ENCODE peak calls at places on chromosomes 12 and 14, in four cellular contexts. W, P, Z and V are unnamed samples.

GRCh38 chr14:88614218-88614907 is 51.5 kb downstream of the ZC3H14 start:
- DNase-seq in W (no peak), P (peak), Z (peak), V (no peak)

GRCh38 chr12:16350682-16351081 is 3.2 kb downstream of the MGST1 start:
- DNase-seq in W (peak), P (peak), Z (peak), V (no peak)

GRCh38 chr14:51581017-51581881 is 70.5 kb upstream of the FRMD6 start:
- DNase-seq in W (no peak), P (peak), Z (peak), V (no peak)

GRCh38 chr14:48350971-48351370 is 675.6 kb upstream of the MDGA2 start:
- DNase-seq in W (no peak), P (no peak), Z (peak), V (no peak)

GRCh38 chr14:58918066-58918465 is 270.4 kb upstream of the DAAM1 start:
- DNase-seq in W (no peak), P (no peak), Z (peak), V (no peak)

GRCh38 chr14:81051547-81051946 is 96.1 kb downstream of the TSHR start:
- DNase-seq in W (no peak), P (no peak), Z (no peak), V (no peak)

GRCh38 chr12:52702338-52702737 is 986 bp downstream of the KRT77 start:
- DNase-seq in W (no peak), P (no peak), Z (no peak), V (no peak)

GRCh38 chr12:47304161-47304560 is 224.4 kb upstream of the AMIGO2 start:
- DNase-seq in W (no peak), P (no peak), Z (no peak), V (no peak)

GRCh38 chr12:12964255-12964654 is 12.3 kb upstream of the GPRC5D start:
- DNase-seq in W (no peak), P (no peak), Z (no peak), V (no peak)

GRCh38 chr12:132523576-132524331 is 33.8 kb downstream of the FBRSL1 start:
- DNase-seq in W (peak), P (no peak), Z (no peak), V (peak)

GRCh38 chr14:104297313-104297704 is 158.9 kb downstream of the KIF26A start:
- DNase-seq in W (no peak), P (no peak), Z (no peak), V (no peak)

GRCh38 chr12:44876554-44877275 is 600 bp upstream of the NELL2 start:
- DNase-seq in W (no peak), P (no peak), Z (peak), V (peak)

GRCh38 chr12:120062976-120063579 is 53.5 kb downstream of the RAB35 start:
- DNase-seq in W (no peak), P (no peak), Z (no peak), V (no peak)

GRCh38 chr14:26594148-26594547 is 3.7 kb downstream of the NOVA1 start:
- DNase-seq in W (no peak), P (no peak), Z (no peak), V (no peak)

GRCh38 chr14:51209457-51209856 is 30.6 kb upstream of the TMX1 start:
- DNase-seq in W (no peak), P (no peak), Z (no peak), V (no peak)

GRCh38 chr12:79420146-79420618 is 270.6 kb downstream of the PAWR start:
- DNase-seq in W (no peak), P (peak), Z (peak), V (no peak)

GRCh38 chr14:61188936-61189808 is 92.0 kb downstream of the TMEM30B start:
- DNase-seq in W (peak), P (no peak), Z (peak), V (peak)

GRCh38 chr12:58443981-58444371 is 476.3 kb downstream of the LRIG3 start:
- DNase-seq in W (no peak), P (no peak), Z (peak), V (no peak)

GRCh38 chr14:36238666-36239363 is 62.3 kb upstream of the PTCSC3 start:
- DNase-seq in W (no peak), P (peak), Z (peak), V (peak)

GRCh38 chr12:14961466-14962155 is at the start of gene ARHGDIB:
- DNase-seq in W (no peak), P (no peak), Z (no peak), V (no peak)

GRCh38 chr12:27751386-27752047 is 28.5 kb upstream of the KLHL42 start:
- DNase-seq in W (no peak), P (no peak), Z (no peak), V (no peak)

GRCh38 chr12:12889701-12890100 is 1.7 kb upstream of the GPRC5A start:
- DNase-seq in W (no peak), P (no peak), Z (no peak), V (no peak)

GRCh38 chr12:105226219-105226618 is 9.8 kb downstream of the APPL2 start:
- DNase-seq in W (peak), P (peak), Z (peak), V (peak)

GRCh38 chr12:4272014-4272975 is 1.3 kb upstream of the CCND2 start:
- DNase-seq in W (peak), P (no peak), Z (peak), V (peak)

DNA sequence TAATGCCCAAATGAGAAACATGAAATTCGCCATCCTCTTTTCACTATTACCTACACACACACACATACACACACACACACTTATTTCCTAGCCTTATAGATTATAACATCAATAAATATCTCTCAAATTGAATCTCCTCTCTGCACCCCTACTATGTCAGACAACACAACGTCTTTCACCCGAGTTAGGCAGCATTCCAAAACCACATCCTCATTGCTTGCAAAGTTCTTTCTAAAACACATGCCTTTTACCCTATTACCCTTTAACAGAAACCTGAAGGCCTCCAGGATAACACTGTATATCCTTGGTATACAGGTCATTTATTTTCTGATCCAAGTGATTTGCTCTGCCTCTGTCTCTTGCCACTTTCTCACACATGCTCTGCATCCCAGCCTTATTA is 56.3 kb downstream of the KCNH5 start:
- DNase-seq in W (no peak), P (no peak), Z (peak), V (no peak)
- H3K4me3 ChIP-seq in W (no peak), P (no peak), Z (no peak), V (no peak)

DNA sequence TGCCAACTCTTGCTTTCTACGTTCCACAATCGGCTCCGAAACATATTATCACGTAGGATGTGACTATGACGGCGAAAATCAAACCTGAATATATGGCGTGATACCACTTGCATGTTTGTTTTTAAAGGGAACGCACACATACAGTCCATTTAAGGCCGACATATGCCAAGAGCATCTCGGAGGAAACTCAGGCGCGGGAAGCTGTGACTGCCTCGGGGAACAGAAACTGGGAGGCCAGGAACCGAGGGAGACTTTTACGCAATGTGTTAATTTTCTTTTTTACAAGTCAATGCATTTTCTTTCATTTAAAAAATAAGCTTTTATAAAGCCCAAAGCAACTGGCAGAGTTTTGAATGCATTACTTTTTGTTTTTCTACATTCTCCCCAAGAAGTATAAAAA is 6.9 kb downstream of the NCOR2 start:
- DNase-seq in W (no peak), P (no peak), Z (no peak), V (no peak)
- H3K4me3 ChIP-seq in W (no peak), P (no peak), Z (no peak), V (no peak)

GRCh38 chr12:122319312-122319638 is 53.0 kb upstream of the VPS33A start:
- DNase-seq in W (no peak), P (no peak), Z (no peak), V (no peak)
- H3K4me3 ChIP-seq in W (no peak), P (no peak), Z (no peak), V (no peak)

GRCh38 chr12:108046135-108046534 is 83.0 kb upstream of the WSCD2 start:
- DNase-seq in W (no peak), P (no peak), Z (no peak), V (no peak)

GRCh38 chr12:108048686-108049085 is 80.4 kb upstream of the WSCD2 start:
- DNase-seq in W (no peak), P (no peak), Z (no peak), V (no peak)

GRCh38 chr12:108043750-108044149 is 85.3 kb upstream of the WSCD2 start:
- DNase-seq in W (no peak), P (no peak), Z (no peak), V (no peak)

GRCh38 chr12:108047130-108047550 is 81.9 kb upstream of the WSCD2 start:
- DNase-seq in W (peak), P (no peak), Z (no peak), V (no peak)

GRCh38 chr12:108046633-108047032 is 82.5 kb upstream of the WSCD2 start:
- DNase-seq in W (peak), P (no peak), Z (no peak), V (no peak)
- H3K4me3 ChIP-seq in W (no peak), P (no peak), Z (no peak), V (no peak)